ENCODE peak calls at places on chromosomes 4 and X, in four cellular contexts. One of them, this sample, is unnamed.

GRCh38 chr4:128306992-128307581 is 19.5 kb upstream of the PGRMC2 start:
- DNase-seq in AG04449: no peak
- DNase-seq in tibial nerve: no peak
- DNase-seq in T-cell: no peak
- DNase-seq in this sample: no peak

GRCh38 chrX:129653985-129654651 is 638 bp downstream of the APLN start:
- DNase-seq in tibial nerve: no peak
- DNase-seq in T-cell: peak
- DNase-seq in AG04449: no peak
- DNase-seq in this sample: no peak

GRCh38 chr4:186472948-186473347 is 82.4 kb downstream of the MTNR1A start:
- DNase-seq in tibial nerve: no peak
- DNase-seq in AG04449: no peak
- DNase-seq in T-cell: no peak
- DNase-seq in this sample: no peak

GRCh38 chr4:88172987-88173386 is 14.5 kb upstream of the ABCG2 start:
- DNase-seq in tibial nerve: no peak
- DNase-seq in AG04449: no peak
- DNase-seq in T-cell: no peak
- DNase-seq in this sample: no peak

GRCh38 chrX:128800138-128800537 is 723.2 kb downstream of the SMARCA1 start:
- DNase-seq in AG04449: no peak
- DNase-seq in T-cell: no peak
- DNase-seq in tibial nerve: no peak
- DNase-seq in this sample: no peak

GRCh38 chr4:102807345-102807744 is 20.0 kb downstream of the UBE2D3 start:
- DNase-seq in AG04449: no peak
- DNase-seq in tibial nerve: no peak
- DNase-seq in T-cell: no peak
- DNase-seq in this sample: no peak

GRCh38 chr4:150181536-150181935 is 103.3 kb downstream of the DCLK2 start:
- DNase-seq in tibial nerve: no peak
- DNase-seq in AG04449: no peak
- DNase-seq in T-cell: no peak
- DNase-seq in this sample: no peak

GRCh38 chr4:31193516-31193915 is 473.3 kb downstream of the PCDH7 start:
- DNase-seq in T-cell: no peak
- DNase-seq in tibial nerve: no peak
- DNase-seq in AG04449: no peak
- DNase-seq in this sample: no peak

GRCh38 chr4:12679217-12679616 is 804.9 kb downstream of the RAB28 start:
- DNase-seq in tibial nerve: no peak
- DNase-seq in T-cell: no peak
- DNase-seq in AG04449: no peak
- DNase-seq in this sample: no peak

GRCh38 chr4:44679060-44679459 is 840 bp downstream of the GUF1 start:
- DNase-seq in T-cell: no peak
- DNase-seq in tibial nerve: no peak
- DNase-seq in AG04449: no peak
- DNase-seq in this sample: no peak

GRCh38 chr4:38424171-38424871 is 239.7 kb upstream of the KLF3 start:
- DNase-seq in T-cell: no peak
- DNase-seq in AG04449: no peak
- DNase-seq in tibial nerve: no peak
- DNase-seq in this sample: no peak

GRCh38 chrX:74461384-74461783 is 40.1 kb downstream of the SLC16A2 start:
- DNase-seq in T-cell: no peak
- DNase-seq in AG04449: no peak
- DNase-seq in tibial nerve: no peak
- DNase-seq in this sample: no peak

GRCh38 chr4:26822546-26822945 is 38.1 kb upstream of the STIM2 start:
- DNase-seq in tibial nerve: no peak
- DNase-seq in T-cell: no peak
- DNase-seq in AG04449: no peak
- DNase-seq in this sample: no peak

GRCh38 chrX:129842510-129843208 is 1.0 kb downstream of the ZDHHC9 start:
- DNase-seq in tibial nerve: no peak
- DNase-seq in T-cell: no peak
- DNase-seq in AG04449: no peak
- DNase-seq in this sample: no peak

GRCh38 chr4:141375855-141376254 is 155.2 kb downstream of the ZNF330 start:
- DNase-seq in tibial nerve: no peak
- DNase-seq in AG04449: peak
- DNase-seq in T-cell: no peak
- DNase-seq in this sample: no peak

GRCh38 chrX:47991263-47992092 is 12.3 kb downstream of the ZNF182 start:
- DNase-seq in T-cell: no peak
- DNase-seq in tibial nerve: no peak
- DNase-seq in AG04449: no peak
- DNase-seq in this sample: no peak

GRCh38 chr4:19657856-19658255 is 593.8 kb upstream of the SLIT2 start:
- DNase-seq in T-cell: no peak
- DNase-seq in tibial nerve: no peak
- DNase-seq in AG04449: no peak
- DNase-seq in this sample: no peak

GRCh38 chr4:113574636-113575103 is 186.9 kb downstream of the CAMK2D start:
- DNase-seq in AG04449: no peak
- DNase-seq in tibial nerve: no peak
- DNase-seq in T-cell: no peak
- DNase-seq in this sample: no peak

GRCh38 chrX:49106930-49107329 is 16.6 kb downstream of the GPKOW start:
- DNase-seq in AG04449: peak
- DNase-seq in tibial nerve: no peak
- DNase-seq in T-cell: no peak
- DNase-seq in this sample: no peak

GRCh38 chrX:154300815-154301214 is 5.2 kb downstream of the TKTL1 start:
- DNase-seq in T-cell: no peak
- DNase-seq in tibial nerve: no peak
- DNase-seq in AG04449: no peak
- DNase-seq in this sample: no peak

GRCh38 chr4:155042014-155042413 is 166.4 kb upstream of the NPY2R start:
- DNase-seq in T-cell: no peak
- DNase-seq in AG04449: no peak
- DNase-seq in tibial nerve: no peak
- DNase-seq in this sample: no peak

GRCh38 chr4:138405934-138406567 is 163.9 kb upstream of the SLC7A11 start:
- DNase-seq in tibial nerve: no peak
- DNase-seq in AG04449: peak
- DNase-seq in T-cell: no peak
- DNase-seq in this sample: no peak

GRCh38 chr4:85741921-85742591 is 267.1 kb downstream of the ARHGAP24 start:
- DNase-seq in tibial nerve: no peak
- DNase-seq in T-cell: no peak
- DNase-seq in AG04449: no peak
- DNase-seq in this sample: no peak

GRCh38 chr4:25949994-25950393 is 36.0 kb downstream of the SMIM20 start:
- DNase-seq in T-cell: no peak
- DNase-seq in AG04449: no peak
- DNase-seq in tibial nerve: no peak
- DNase-seq in this sample: no peak

GRCh38 chr4:25842229-25842840 is 20.5 kb downstream of the SEL1L3 start:
- DNase-seq in AG04449: no peak
- DNase-seq in T-cell: peak
- DNase-seq in tibial nerve: no peak
- DNase-seq in this sample: no peak

GRCh38 chr4:73447701-73448100 is 11.7 kb downstream of the AFP start:
- DNase-seq in AG04449: no peak
- DNase-seq in T-cell: no peak
- DNase-seq in tibial nerve: no peak
- DNase-seq in this sample: no peak

GRCh38 chrX:97806238-97806637 is 922.5 kb downstream of the RPA4 start:
- DNase-seq in T-cell: no peak
- DNase-seq in AG04449: no peak
- DNase-seq in tibial nerve: no peak
- DNase-seq in this sample: no peak

GRCh38 chr4:11039494-11040142 is 355.1 kb upstream of the CLNK start:
- DNase-seq in tibial nerve: no peak
- DNase-seq in AG04449: no peak
- DNase-seq in T-cell: no peak
- DNase-seq in this sample: no peak

GRCh38 chrX:19953145-19953544 is 37.7 kb downstream of the BCLAF3 start:
- DNase-seq in tibial nerve: no peak
- DNase-seq in T-cell: no peak
- DNase-seq in AG04449: no peak
- DNase-seq in this sample: no peak

GRCh38 chr4:147768113-147768512 is 36.2 kb downstream of the ARHGAP10 start:
- DNase-seq in AG04449: no peak
- DNase-seq in tibial nerve: no peak
- DNase-seq in T-cell: no peak
- DNase-seq in this sample: no peak

This sample was measured in activated T-helper 1 cell treated with anti-CD3 and anti-CD28 coated beads, Interleukin-2, amount 50 U/mL, for 16 hours.